ENCODE peak calls at places on chromosomes 12 and 14, in nine cellular contexts. F is HTR-8/SVneo, I is NCI-H510A treated with DMSO at 0.1 percent for 48 hours, M is ELR, Z is heart right ventricle, G is hippocampal formation, U is GM03348, A is SW 1271, J is right cardiac atrium. B is an unnamed sample.

GRCh38 chr14:61891810-61892209 is 129.6 kb downstream of the SNAPC1 start:
- DNase-seq in F (peak; percentile 56), I (no peak), M (peak; percentile 4), Z (no peak), G (no peak), U (no peak), A (no peak), J (no peak), B (no peak)

GRCh38 chr12:47308672-47309071 is 228.9 kb upstream of the AMIGO2 start:
- DNase-seq in F (no peak), I (no peak), M (no peak), Z (no peak), G (no peak), U (no peak), A (no peak), J (no peak), B (no peak)

GRCh38 chr14:53358166-53358565 is 205.0 kb upstream of the DDHD1 start:
- DNase-seq in F (no peak), I (no peak), M (no peak), Z (no peak), G (no peak), U (no peak), A (no peak), J (no peak), B (no peak)

GRCh38 chr14:101198398-101199027 is 295.0 kb upstream of the RTL1 start:
- DNase-seq in F (no peak), I (no peak), M (no peak), Z (no peak), G (no peak), U (no peak), A (no peak), J (no peak), B (no peak)

GRCh38 chr12:108828774-108829173 is 28.6 kb downstream of the SSH1 start:
- DNase-seq in F (no peak), I (no peak), M (peak; percentile 48), Z (no peak), G (no peak), U (peak; percentile 40), A (no peak), J (no peak), B (no peak)

GRCh38 chr12:48026081-48026827 is 22.0 kb upstream of the COL2A1 start:
- DNase-seq in F (no peak), I (no peak), M (no peak), Z (no peak), G (no peak), U (no peak), A (no peak), J (no peak), B (no peak)

GRCh38 chr14:86038401-86038985 is 508.5 kb downstream of the FLRT2 start:
- DNase-seq in F (peak; percentile 22), I (no peak), M (peak; percentile 30), Z (peak; percentile 9), G (peak; percentile 3), U (peak; percentile 64), A (peak; percentile 41), J (peak; percentile 51), B (no peak)

GRCh38 chr14:106489112-106489881 is 962.9 kb downstream of the TMEM121 start:
- DNase-seq in F (no peak), I (no peak), M (no peak), Z (no peak), G (no peak), U (no peak), A (no peak), J (no peak), B (no peak)

GRCh38 chr12:1853716-1854115 is 33.4 kb downstream of the LRTM2 start:
- DNase-seq in F (no peak), I (no peak), M (no peak), Z (no peak), G (no peak), U (no peak), A (no peak), J (no peak), B (no peak)

GRCh38 chr12:29066061-29066588 is 83.0 kb upstream of the FAR2 start:
- DNase-seq in F (no peak), I (no peak), M (peak; percentile 26), Z (no peak), G (peak; percentile 99), U (no peak), A (no peak), J (peak; percentile 42), B (no peak)

GRCh38 chr14:32010561-32011188 is 66.4 kb upstream of the ARHGAP5 start:
- DNase-seq in F (peak; percentile 85), I (no peak), M (peak; percentile 96), Z (no peak), G (no peak), U (peak; percentile 46), A (peak; percentile 95), J (no peak), B (no peak)

GRCh38 chr14:32085182-32085844 is 8.2 kb downstream of the ARHGAP5 start:
- DNase-seq in F (no peak), I (no peak), M (no peak), Z (no peak), G (no peak), U (no peak), A (no peak), J (no peak), B (no peak)

GRCh38 chr12:120713861-120714482 is 3.7 kb downstream of the UNC119B start:
- DNase-seq in F (peak; percentile 83), I (peak; percentile 90), M (peak; percentile 88), Z (no peak), G (peak; percentile 74), U (peak; percentile 86), A (peak; percentile 73), J (peak; percentile 72), B (peak; percentile 51)

GRCh38 chr14:50399251-50400032 is 2.8 kb upstream of the CDKL1 start:
- DNase-seq in F (no peak), I (no peak), M (peak; percentile 53), Z (no peak), G (no peak), U (peak; percentile 39), A (peak; percentile 11), J (no peak), B (no peak)

GRCh38 chr12:62625238-62625637 is 158.6 kb downstream of the MON2 start:
- DNase-seq in F (no peak), I (no peak), M (no peak), Z (peak; percentile 22), G (no peak), U (peak; percentile 36), A (no peak), J (no peak), B (no peak)

GRCh38 chr12:70627677-70628076 is 9.6 kb downstream of the PTPRB start:
- DNase-seq in F (no peak), I (no peak), M (no peak), Z (no peak), G (no peak), U (no peak), A (no peak), J (no peak), B (no peak)

GRCh38 chr14:88824314-88825077 is at the start of gene TTC8:
- DNase-seq in F (peak; percentile 85), I (peak; percentile 91), M (peak; percentile 93), Z (peak; percentile 87), G (peak; percentile 81), U (peak; percentile 95), A (peak; percentile 93), J (peak; percentile 94), B (peak; percentile 79)

GRCh38 chr12:120514002-120514401 is 15.0 kb downstream of the COQ5 start:
- DNase-seq in F (no peak), I (no peak), M (no peak), Z (no peak), G (peak; percentile 90), U (no peak), A (no peak), J (no peak), B (no peak)

GRCh38 chr14:76322594-76323220 is 53.2 kb upstream of the ESRRB start:
- DNase-seq in F (no peak), I (no peak), M (no peak), Z (no peak), G (no peak), U (no peak), A (no peak), J (no peak), B (no peak)

GRCh38 chr14:102911541-102911951 is 10.9 kb upstream of the AMN start:
- DNase-seq in F (no peak), I (no peak), M (no peak), Z (no peak), G (no peak), U (no peak), A (no peak), J (peak; percentile 16), B (no peak)

GRCh38 chr12:71581206-71581605 is 82.4 kb downstream of the ZFC3H1 start:
- DNase-seq in F (no peak), I (no peak), M (no peak), Z (no peak), G (no peak), U (no peak), A (no peak), J (no peak), B (no peak)

GRCh38 chr12:15540469-15540872 is 218.2 kb downstream of the PTPRO start:
- DNase-seq in F (peak; percentile 5), I (no peak), M (peak; percentile 73), Z (no peak), G (no peak), U (peak; percentile 62), A (no peak), J (no peak), B (no peak)

GRCh38 chr14:54342806-54343205 is 54.0 kb upstream of the CDKN3 start:
- DNase-seq in F (no peak), I (no peak), M (no peak), Z (no peak), G (no peak), U (no peak), A (no peak), J (no peak), B (no peak)